ENCODE peak calls at places on chromosome 20, in five cellular contexts. Y is H1, G is K562, J is HepG2, W is GM12878. M is an unnamed sample.

GRCh38 chr20:12049125-12049524 is 131.4 kb downstream of the BTBD3 start:
- DNase-seq in G (no peak), J (no peak), W (no peak), Y (no peak), M (no peak)

GRCh38 chr20:60977896-60978295 is 274.2 kb upstream of the CDH4 start:
- DNase-seq in G (no peak), Y (no peak), W (no peak), J (no peak), M (no peak)

GRCh38 chr20:11274137-11274536 is 600.3 kb upstream of the JAG1 start:
- DNase-seq in J (peak), G (peak), Y (no peak), W (no peak), M (no peak)

GRCh38 chr20:32333988-32334885 is 23.9 kb upstream of the ASXL1 start:
- DNase-seq in W (no peak), J (no peak), Y (no peak), G (peak), M (no peak)

GRCh38 chr20:187733-188132 is 1.8 kb downstream of the DEFB128 start:
- DNase-seq in W (no peak), Y (no peak), J (no peak), G (no peak), M (no peak)

GRCh38 chr20:25270829-25271251 is 23.0 kb downstream of the PYGB start:
- DNase-seq in W (no peak), G (no peak), J (no peak), Y (peak), M (peak)

GRCh38 chr20:8094415-8094818 is 37.6 kb upstream of the PLCB1 start:
- DNase-seq in G (no peak), Y (no peak), W (no peak), J (no peak), M (no peak)

GRCh38 chr20:15949391-15949790 is 623.9 kb downstream of the KIF16B start:
- DNase-seq in J (no peak), Y (no peak), W (no peak), G (no peak), M (no peak)

GRCh38 chr20:6863798-6864201 is 96.3 kb downstream of the BMP2 start:
- DNase-seq in G (no peak), Y (no peak), W (no peak), J (no peak), M (no peak)

GRCh38 chr20:24718696-24719095 is 230.4 kb upstream of the CST7 start:
- DNase-seq in J (no peak), W (no peak), G (no peak), Y (peak), M (no peak)

GRCh38 chr20:62507991-62508640 is 32.3 kb upstream of the GATA5 start:
- DNase-seq in J (no peak), Y (no peak), G (no peak), W (no peak), M (no peak)

GRCh38 chr20:45951925-45952834 is 17.7 kb downstream of the PCIF1 start:
- DNase-seq in G (no peak), J (no peak), W (no peak), Y (no peak), M (no peak)

GRCh38 chr20:50194831-50195523 is 4.3 kb downstream of the CEBPB start:
- DNase-seq in Y (no peak), W (no peak), J (no peak), G (peak), M (no peak)

GRCh38 chr20:8875586-8875985 is 193.3 kb upstream of the PLCB4 start:
- DNase-seq in J (no peak), Y (no peak), G (no peak), W (no peak), M (no peak)

GRCh38 chr20:19019734-19020364 is 192.6 kb upstream of the SLC24A3 start:
- DNase-seq in J (no peak), Y (peak), G (no peak), W (no peak), M (no peak)

GRCh38 chr20:58888521-58889333 is 36.2 kb downstream of the GNAS start:
- DNase-seq in J (peak), W (no peak), G (peak), Y (peak), M (peak)

GRCh38 chr20:22339091-22339881 is 245.1 kb downstream of the FOXA2 start:
- DNase-seq in Y (peak), W (no peak), J (peak), G (peak), M (peak)

GRCh38 chr20:46214831-46215488 is 93.3 kb downstream of the CDH22 start:
- DNase-seq in J (no peak), G (no peak), Y (no peak), W (no peak), M (no peak)

GRCh38 chr20:43662943-43663655 is 3.8 kb upstream of the MYBL2 start:
- DNase-seq in G (peak), J (no peak), Y (no peak), W (no peak), M (no peak)
- TF ChIP-seq SP1 in G (no peak), J (no peak), Y (no peak), W (no peak), M (no peak)

GRCh38 chr20:51309128-51309527 is 233.4 kb downstream of the NFATC2 start:
- DNase-seq in J (no peak), Y (no peak), W (no peak), G (no peak), M (no peak)

GRCh38 chr20:51305316-51306052 is 237.0 kb downstream of the NFATC2 start:
- DNase-seq in Y (no peak), G (no peak), W (no peak), J (no peak), M (peak)

GRCh38 chr20:51303731-51304670 is 238.5 kb downstream of the NFATC2 start:
- DNase-seq in Y (no peak), G (no peak), J (no peak), W (no peak), M (no peak)

GRCh38 chr20:51306081-51306480 is 236.4 kb downstream of the NFATC2 start:
- DNase-seq in Y (no peak), J (no peak), G (no peak), W (no peak), M (no peak)

GRCh38 chr20:51306521-51307358 is 235.8 kb downstream of the NFATC2 start:
- DNase-seq in J (peak), G (peak), W (no peak), Y (peak), M (peak)
- TF ChIP-seq MAX in J (peak), G (no peak), W (no peak), Y (peak), M (peak)

GRCh38 chr20:63863798-63864544 is 1.1 kb upstream of the TPD52L2 start:
- DNase-seq in W (peak), Y (peak), G (peak), J (peak), M (peak)
- TF ChIP-seq CREB1 in W (peak), Y (peak), G (peak), J (no peak), M (no peak)

GRCh38 chr20:47502801-47503239 is 1.1 kb downstream of the NCOA3 start:
- DNase-seq in W (no peak), J (peak), G (peak), Y (no peak), M (no peak)
- TF ChIP-seq SP1 in W (no peak), J (no peak), G (no peak), Y (no peak), M (no peak)

GRCh38 chr20:17663040-17663399 is 19.0 kb downstream of the RRBP1 start:
- DNase-seq in W (no peak), J (no peak), G (no peak), Y (no peak), M (no peak)
- TF ChIP-seq MAX in W (no peak), J (no peak), G (no peak), Y (no peak), M (no peak)

DNA sequence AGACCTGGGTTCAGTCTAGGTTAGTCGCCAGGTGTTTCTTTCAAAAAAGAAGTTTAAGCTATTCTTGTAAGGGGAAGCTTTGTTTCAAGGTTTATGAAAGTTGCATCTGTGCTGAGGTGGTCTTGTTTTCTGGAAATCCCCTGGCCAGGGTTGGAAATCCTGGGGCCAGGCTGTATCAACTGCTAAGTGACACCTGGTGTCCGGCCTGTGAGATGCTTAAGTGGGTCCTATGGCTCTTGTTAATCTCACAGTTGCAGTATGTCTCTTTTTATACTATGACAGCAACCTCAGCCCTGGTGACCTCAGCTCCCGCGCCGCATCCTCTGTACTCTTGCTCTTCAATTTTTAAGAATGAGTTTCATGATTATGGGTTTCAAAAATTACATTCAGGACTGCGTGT is 72.0 kb downstream of the CHMP4B start:
- DNase-seq in G (no peak), Y (no peak), J (no peak), W (peak), M (no peak)
- TF ChIP-seq CREB1 in G (no peak), Y (no peak), J (no peak), W (peak), M (no peak)

GRCh38 chr20:4664691-4665360 is 56.9 kb upstream of the PRND start:
- DNase-seq in W (no peak), G (no peak), Y (no peak), J (no peak), M (no peak)

GRCh38 chr20:4665591-4665990 is 56.1 kb upstream of the PRND start:
- DNase-seq in J (no peak), W (no peak), Y (no peak), G (no peak), M (no peak)

GRCh38 chr20:4667371-4667773 is 54.3 kb upstream of the PRND start:
- DNase-seq in W (no peak), Y (no peak), G (no peak), J (no peak), M (no peak)

GRCh38 chr20:4663553-4663952 is 58.2 kb upstream of the PRND start:
- DNase-seq in Y (no peak), W (no peak), G (no peak), J (no peak), M (no peak)

DNA sequence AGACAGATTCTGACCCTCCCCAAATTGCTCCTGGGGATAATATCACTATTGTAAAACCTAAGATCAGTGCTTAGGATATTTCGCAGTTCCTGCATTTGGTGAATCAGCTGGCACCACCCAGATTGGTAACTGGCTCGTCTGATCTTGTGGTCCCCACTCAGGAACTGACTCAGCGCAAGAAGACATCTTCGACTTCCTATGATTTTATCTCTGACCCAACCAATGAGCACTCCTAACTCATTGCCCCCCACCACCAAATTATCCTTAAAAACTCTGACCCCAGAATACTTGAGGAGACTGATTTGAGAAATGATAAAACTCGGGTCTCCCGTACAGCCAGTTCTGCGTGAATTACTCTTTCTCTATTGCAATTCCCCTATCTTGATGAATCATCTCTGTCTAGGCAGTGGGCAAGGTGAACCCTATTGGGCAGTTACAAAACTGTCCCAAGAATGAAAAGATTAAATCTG is 55.7 kb upstream of the PRND start:
- DNase-seq in G (no peak), J (no peak), W (no peak), Y (no peak), M (no peak)
- TF ChIP-seq SP1 in G (no peak), J (no peak), W (no peak), Y (no peak), M (no peak)

DNA sequence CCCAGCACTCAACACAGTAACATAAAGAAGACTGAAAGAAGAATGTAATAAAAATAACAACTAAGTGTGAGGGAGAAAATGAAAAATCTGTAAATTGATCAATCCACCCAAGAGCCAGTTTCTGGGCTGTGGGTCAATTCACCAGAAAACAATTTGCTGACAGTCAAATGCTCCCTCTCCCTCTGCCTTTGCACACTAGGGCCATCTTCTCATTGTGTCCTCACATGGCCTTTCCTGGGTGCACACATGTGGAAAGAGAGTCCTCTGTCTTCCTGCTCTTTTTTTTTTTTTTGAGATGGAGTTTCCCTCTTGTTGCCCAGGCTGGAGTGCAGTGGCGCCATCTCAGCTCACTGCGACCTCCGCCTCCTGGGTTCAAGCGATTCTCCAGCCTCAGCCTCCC is 53.9 kb upstream of the PRND start:
- DNase-seq in Y (no peak), J (no peak), G (no peak), W (no peak), M (no peak)
- TF ChIP-seq MAX in Y (no peak), J (no peak), G (no peak), W (no peak), M (no peak)